ENCODE peak calls at places on chromosomes 7 and 10, in four cellular contexts. One of them, this sample, is unnamed.

GRCh38 chr7:93890041-93890463 is 501 bp downstream of the TFPI2 start:
- DNase-seq in RWPE1: peak
- DNase-seq in PC-3: peak
- DNase-seq in HL-60: no peak
- DNase-seq in this sample: peak

GRCh38 chr7:35716038-35716803 is 21.3 kb upstream of the HERPUD2 start:
- DNase-seq in RWPE1: no peak
- DNase-seq in PC-3: no peak
- DNase-seq in HL-60: no peak
- DNase-seq in this sample: no peak

GRCh38 chr7:128211626-128212025 is 29.5 kb upstream of the LEP start:
- DNase-seq in RWPE1: no peak
- DNase-seq in PC-3: no peak
- DNase-seq in HL-60: no peak
- DNase-seq in this sample: no peak

GRCh38 chr10:28087675-28088351 is 88.9 kb upstream of the ODAD2 start:
- DNase-seq in RWPE1: peak
- DNase-seq in PC-3: peak
- DNase-seq in HL-60: peak
- DNase-seq in this sample: no peak

GRCh38 chr7:105244594-105244993 is 144.1 kb downstream of the SRPK2 start:
- DNase-seq in RWPE1: no peak
- DNase-seq in PC-3: no peak
- DNase-seq in HL-60: no peak
- DNase-seq in this sample: no peak

GRCh38 chr10:51419416-51420093 is 279.8 kb downstream of the CSTF2T start:
- DNase-seq in RWPE1: no peak
- DNase-seq in PC-3: no peak
- DNase-seq in HL-60: no peak
- DNase-seq in this sample: no peak

GRCh38 chr7:130988443-130988842 is 254.4 kb upstream of the KLF14 start:
- DNase-seq in RWPE1: no peak
- DNase-seq in PC-3: no peak
- DNase-seq in HL-60: no peak
- DNase-seq in this sample: no peak

GRCh38 chr10:17140386-17140761 is 10.8 kb upstream of the CUBN start:
- DNase-seq in RWPE1: no peak
- DNase-seq in PC-3: no peak
- DNase-seq in HL-60: no peak
- DNase-seq in this sample: no peak

GRCh38 chr7:55477781-55478374 is 94.4 kb downstream of the VOPP1 start:
- DNase-seq in RWPE1: no peak
- DNase-seq in PC-3: no peak
- DNase-seq in HL-60: no peak
- DNase-seq in this sample: no peak

GRCh38 chr7:50156163-50156562 is 63.1 kb upstream of the ZPBP start:
- DNase-seq in RWPE1: no peak
- DNase-seq in PC-3: no peak
- DNase-seq in HL-60: no peak
- DNase-seq in this sample: no peak

GRCh38 chr7:29955799-29956476 is 33.7 kb downstream of the SCRN1 start:
- DNase-seq in RWPE1: no peak
- DNase-seq in PC-3: no peak
- DNase-seq in HL-60: peak
- DNase-seq in this sample: no peak

GRCh38 chr10:74825371-74826141 is 844 bp upstream of the KAT6B start:
- DNase-seq in RWPE1: no peak
- DNase-seq in PC-3: peak
- DNase-seq in HL-60: peak
- DNase-seq in this sample: no peak

GRCh38 chr7:29146082-29146706 is at the start of gene CPVL:
- DNase-seq in RWPE1: peak
- DNase-seq in PC-3: peak
- DNase-seq in HL-60: no peak
- DNase-seq in this sample: no peak

GRCh38 chr7:48089415-48089975 is 430 bp downstream of the UPP1 start:
- DNase-seq in RWPE1: no peak
- DNase-seq in PC-3: peak
- DNase-seq in HL-60: no peak
- DNase-seq in this sample: no peak

GRCh38 chr7:148838905-148839304 is 45.2 kb downstream of the EZH2 start:
- DNase-seq in RWPE1: no peak
- DNase-seq in PC-3: no peak
- DNase-seq in HL-60: peak
- DNase-seq in this sample: no peak

GRCh38 chr10:90378524-90379076 is 479.2 kb downstream of the HTR7 start:
- DNase-seq in RWPE1: no peak
- DNase-seq in PC-3: peak
- DNase-seq in HL-60: no peak
- DNase-seq in this sample: no peak

GRCh38 chr7:48132792-48133191 is 38.5 kb upstream of the ABCA13 start:
- DNase-seq in RWPE1: no peak
- DNase-seq in PC-3: no peak
- DNase-seq in HL-60: no peak
- DNase-seq in this sample: no peak

GRCh38 chr7:32941181-32941995 is 15.9 kb upstream of the FKBP9 start:
- DNase-seq in RWPE1: no peak
- DNase-seq in PC-3: no peak
- DNase-seq in HL-60: no peak
- DNase-seq in this sample: no peak

GRCh38 chr10:13788701-13789447 is 202.1 kb downstream of the PRPF18 start:
- DNase-seq in RWPE1: no peak
- DNase-seq in PC-3: no peak
- DNase-seq in HL-60: no peak
- DNase-seq in this sample: no peak

GRCh38 chr7:30148951-30149459 is 14.2 kb downstream of the MTURN start:
- DNase-seq in RWPE1: peak
- DNase-seq in PC-3: no peak
- DNase-seq in HL-60: peak
- DNase-seq in this sample: no peak

GRCh38 chr10:59285848-59286247 is 76.5 kb downstream of the FAM13C start:
- DNase-seq in RWPE1: no peak
- DNase-seq in PC-3: no peak
- DNase-seq in HL-60: no peak
- DNase-seq in this sample: no peak

GRCh38 chr10:59285073-59285472 is 77.3 kb downstream of the FAM13C start:
- DNase-seq in RWPE1: no peak
- DNase-seq in PC-3: no peak
- DNase-seq in HL-60: no peak
- DNase-seq in this sample: no peak

GRCh38 chr10:59289809-59290208 is 72.5 kb downstream of the FAM13C start:
- DNase-seq in RWPE1: no peak
- DNase-seq in PC-3: no peak
- DNase-seq in HL-60: no peak
- DNase-seq in this sample: no peak

GRCh38 chr10:59290448-59290847 is 71.9 kb downstream of the FAM13C start:
- DNase-seq in RWPE1: no peak
- DNase-seq in PC-3: peak
- DNase-seq in HL-60: no peak
- DNase-seq in this sample: no peak

DNA sequence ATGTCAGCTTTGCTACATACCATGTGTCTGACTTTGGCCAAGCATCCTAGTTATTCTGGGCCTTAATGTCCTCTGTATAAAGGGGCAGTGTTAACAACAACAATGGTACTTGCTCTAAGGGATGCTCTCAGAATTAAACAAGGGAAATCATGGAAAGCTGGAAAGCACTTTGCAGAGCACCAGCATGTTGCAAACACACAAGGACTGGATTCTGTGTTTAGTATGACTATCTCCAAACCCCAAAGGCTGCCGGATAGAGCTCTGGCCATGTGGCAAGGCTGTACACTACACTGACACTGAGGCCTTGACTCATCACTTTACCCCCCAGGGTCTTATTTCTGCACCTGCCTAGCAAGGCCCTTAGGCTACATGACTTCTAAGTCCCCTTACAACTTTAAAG is 74.8 kb downstream of the FAM13C start:
- DNase-seq in RWPE1: no peak
- DNase-seq in PC-3: no peak
- DNase-seq in HL-60: no peak
- DNase-seq in this sample: no peak
- H3K27ac ChIP-seq in RWPE1: no peak
- H3K27ac ChIP-seq in PC-3: no peak
- H3K27ac ChIP-seq in HL-60: no peak
- H3K27ac ChIP-seq in this sample: no peak

GRCh38 chr10:122407375-122408125 is 33.0 kb downstream of the PLEKHA1 start:
- DNase-seq in RWPE1: no peak
- DNase-seq in PC-3: no peak
- DNase-seq in HL-60: no peak
- DNase-seq in this sample: no peak
- H3K27ac ChIP-seq in RWPE1: no peak
- H3K27ac ChIP-seq in PC-3: no peak
- H3K27ac ChIP-seq in HL-60: no peak
- H3K27ac ChIP-seq in this sample: no peak

DNA sequence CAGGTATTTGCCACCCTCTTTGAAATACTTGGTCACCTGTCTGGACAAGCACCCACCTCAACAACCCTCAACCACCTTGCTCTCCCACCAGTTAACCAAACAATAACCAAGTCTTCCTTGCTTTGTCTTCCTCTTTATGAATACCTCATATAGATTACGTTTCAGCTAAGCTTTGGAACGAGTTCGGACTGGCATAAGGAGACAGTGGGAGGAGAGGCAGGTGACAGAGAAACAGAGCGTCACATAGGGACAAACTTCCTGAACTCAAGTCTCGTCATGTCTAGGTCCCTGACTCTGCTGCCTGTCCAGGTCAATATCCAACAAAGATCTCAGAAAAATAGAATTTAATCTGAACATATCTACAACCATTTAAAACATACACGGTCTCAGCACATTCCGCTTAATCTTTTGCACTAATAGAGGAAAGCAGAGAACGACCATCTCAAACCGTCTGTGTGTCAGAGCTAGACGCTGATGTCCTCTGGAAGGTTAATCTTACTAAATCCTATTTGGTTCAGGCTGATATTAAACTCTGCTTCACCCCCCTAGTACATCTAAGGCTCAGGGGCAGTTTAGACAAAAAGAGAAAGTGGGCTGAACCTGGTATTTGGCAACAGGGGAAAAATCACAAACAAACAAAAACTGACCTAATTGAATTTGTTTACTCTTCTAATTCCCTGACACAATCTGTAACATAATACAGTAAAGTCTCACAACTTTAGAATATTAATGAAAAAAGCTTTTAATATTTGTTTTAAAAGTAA is 26.4 kb upstream of the SVOPL start:
- DNase-seq in RWPE1: no peak
- DNase-seq in PC-3: no peak
- DNase-seq in HL-60: no peak
- DNase-seq in this sample: peak
- H3K27ac ChIP-seq in RWPE1: no peak
- H3K27ac ChIP-seq in PC-3: no peak
- H3K27ac ChIP-seq in HL-60: no peak
- H3K27ac ChIP-seq in this sample: peak

GRCh38 chr7:101575731-101576130 is 53.4 kb downstream of the MYL10 start:
- DNase-seq in RWPE1: no peak
- DNase-seq in PC-3: no peak
- DNase-seq in HL-60: no peak
- DNase-seq in this sample: no peak
- H3K27ac ChIP-seq in RWPE1: no peak
- H3K27ac ChIP-seq in PC-3: no peak
- H3K27ac ChIP-seq in HL-60: no peak
- H3K27ac ChIP-seq in this sample: no peak

GRCh38 chr10:21519981-21520436 is 5.5 kb downstream of the SKIDA1 start:
- DNase-seq in RWPE1: no peak
- DNase-seq in PC-3: peak
- DNase-seq in HL-60: no peak
- DNase-seq in this sample: no peak
- H3K27ac ChIP-seq in RWPE1: no peak
- H3K27ac ChIP-seq in PC-3: no peak
- H3K27ac ChIP-seq in HL-60: no peak
- H3K27ac ChIP-seq in this sample: peak

DNA sequence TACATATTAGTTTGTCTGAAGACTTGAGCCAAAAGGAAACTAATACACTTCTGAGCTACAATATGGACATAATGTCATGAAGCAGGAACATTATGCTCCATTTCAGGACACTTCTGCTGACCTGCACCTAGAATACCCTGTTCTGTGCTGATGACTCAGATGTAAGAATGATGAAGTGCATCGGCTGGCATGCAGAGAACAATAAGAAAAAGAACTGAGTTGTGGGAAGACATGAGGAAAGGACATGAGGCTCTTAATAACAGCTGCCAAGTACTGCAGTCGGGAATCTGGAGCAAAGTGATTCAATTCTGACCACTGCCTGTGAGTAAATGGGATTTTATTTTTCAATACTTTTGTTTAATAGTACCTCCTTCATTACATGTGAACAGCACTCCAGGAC is 192.9 kb upstream of the VSTM2A start:
- DNase-seq in RWPE1: peak
- DNase-seq in PC-3: peak
- DNase-seq in HL-60: no peak
- DNase-seq in this sample: peak
- H3K27ac ChIP-seq in RWPE1: no peak
- H3K27ac ChIP-seq in PC-3: no peak
- H3K27ac ChIP-seq in HL-60: no peak
- H3K27ac ChIP-seq in this sample: no peak

DNA sequence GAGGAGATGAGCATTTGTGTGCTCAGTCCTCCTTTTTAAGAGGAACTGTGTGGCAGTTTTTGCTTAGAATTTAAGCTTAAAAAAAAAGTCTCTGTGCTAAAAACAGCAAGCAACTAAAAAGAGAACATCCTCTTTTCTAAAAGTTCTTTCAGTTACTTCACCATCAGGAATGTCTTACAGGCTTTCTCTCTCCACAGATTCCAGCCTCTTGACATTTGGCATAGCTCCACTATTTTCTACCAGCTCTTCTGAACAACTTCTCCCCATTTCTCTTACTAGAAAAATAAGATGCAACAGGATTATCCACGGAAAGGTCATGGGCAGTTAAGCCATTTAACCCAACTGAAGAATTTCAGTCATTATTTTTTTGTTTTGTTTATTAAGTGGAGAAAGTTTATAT is 13.2 kb downstream of the PCLO start:
- DNase-seq in RWPE1: no peak
- DNase-seq in PC-3: peak
- DNase-seq in HL-60: no peak
- DNase-seq in this sample: no peak
- H3K27ac ChIP-seq in RWPE1: no peak
- H3K27ac ChIP-seq in PC-3: peak
- H3K27ac ChIP-seq in HL-60: no peak
- H3K27ac ChIP-seq in this sample: no peak